ENCODE peak calls at places on chromosomes 13 and 19, in six cellular contexts. C is A549, A is neural progenitor cell, Y is GM23338, L is astrocyte, H is HepG2. W is an unnamed sample.

GRCh38 chr13:33800646-33801186 is 17.2 kb upstream of the RFC3 start:
- DNase-seq in C (no peak), A (no peak), Y (no peak), L (no peak), H (no peak), W (no peak)

GRCh38 chr19:4613258-4613751 is 26.0 kb upstream of the TNFAIP8L1 start:
- DNase-seq in C (no peak), A (no peak), Y (no peak), L (no peak), H (no peak), W (no peak)

GRCh38 chr19:47839913-47840312 is 18.2 kb downstream of the CRX start:
- DNase-seq in C (no peak), A (peak), Y (peak), L (no peak), H (no peak), W (peak)

GRCh38 chr13:30256713-30257432 is 50.5 kb downstream of the KATNAL1 start:
- DNase-seq in C (peak), A (no peak), Y (peak), L (no peak), H (no peak), W (peak)

GRCh38 chr13:74171621-74172020 is 37.4 kb upstream of the KLF12 start:
- DNase-seq in C (no peak), A (no peak), Y (no peak), L (no peak), H (no peak), W (no peak)

GRCh38 chr19:44777715-44778347 is at the start of gene CBLC:
- DNase-seq in C (peak), A (peak), Y (peak), L (no peak), H (peak), W (peak)

GRCh38 chr13:48731957-48732569 is 78.3 kb downstream of the CYSLTR2 start:
- DNase-seq in C (peak), A (peak), Y (peak), L (no peak), H (peak), W (peak)

GRCh38 chr19:57709616-57710015 is 612 bp upstream of the ZNF154 start:
- DNase-seq in C (no peak), A (peak), Y (peak), L (no peak), H (no peak), W (no peak)

GRCh38 chr13:46126552-46127171 is 21.8 kb upstream of the CPB2 start:
- DNase-seq in C (peak), A (peak), Y (peak), L (peak), H (peak), W (peak)

GRCh38 chr13:111344471-111345191 is 24.2 kb downstream of the TEX29 start:
- DNase-seq in C (peak), A (peak), Y (peak), L (peak), H (peak), W (peak)

GRCh38 chr19:47240561-47240960 is 9.6 kb upstream of the BBC3 start:
- DNase-seq in C (no peak), A (no peak), Y (no peak), L (no peak), H (no peak), W (no peak)

GRCh38 chr13:41402695-41403511 is 54.4 kb upstream of the RGCC start:
- DNase-seq in C (peak), A (no peak), Y (peak), L (no peak), H (peak), W (no peak)

GRCh38 chr19:3983936-3984583 is 1.2 kb downstream of the EEF2 start:
- DNase-seq in C (peak), A (no peak), Y (no peak), L (no peak), H (no peak), W (peak)

GRCh38 chr13:75787249-75787940 is 151.3 kb downstream of the LMO7 start:
- DNase-seq in C (peak), A (no peak), Y (no peak), L (peak), H (no peak), W (peak)
- H3K4me2 ChIP-seq in C (peak), A (no peak), Y (no peak), L (peak), H (no peak), W (peak)

GRCh38 chr19:39709026-39709872 is 5.0 kb downstream of the LGALS14 start:
- DNase-seq in C (no peak), A (no peak), Y (no peak), L (no peak), H (no peak), W (no peak)

GRCh38 chr19:39708594-39708993 is 4.3 kb downstream of the LGALS14 start:
- DNase-seq in C (no peak), A (no peak), Y (no peak), L (no peak), H (no peak), W (no peak)

GRCh38 chr19:39705578-39706188 is 1.4 kb downstream of the LGALS14 start:
- DNase-seq in C (no peak), A (no peak), Y (no peak), L (no peak), H (no peak), W (no peak)

GRCh38 chr19:39701291-39701690 is 3.0 kb upstream of the LGALS14 start:
- DNase-seq in C (no peak), A (no peak), Y (no peak), L (no peak), H (no peak), W (no peak)

DNA sequence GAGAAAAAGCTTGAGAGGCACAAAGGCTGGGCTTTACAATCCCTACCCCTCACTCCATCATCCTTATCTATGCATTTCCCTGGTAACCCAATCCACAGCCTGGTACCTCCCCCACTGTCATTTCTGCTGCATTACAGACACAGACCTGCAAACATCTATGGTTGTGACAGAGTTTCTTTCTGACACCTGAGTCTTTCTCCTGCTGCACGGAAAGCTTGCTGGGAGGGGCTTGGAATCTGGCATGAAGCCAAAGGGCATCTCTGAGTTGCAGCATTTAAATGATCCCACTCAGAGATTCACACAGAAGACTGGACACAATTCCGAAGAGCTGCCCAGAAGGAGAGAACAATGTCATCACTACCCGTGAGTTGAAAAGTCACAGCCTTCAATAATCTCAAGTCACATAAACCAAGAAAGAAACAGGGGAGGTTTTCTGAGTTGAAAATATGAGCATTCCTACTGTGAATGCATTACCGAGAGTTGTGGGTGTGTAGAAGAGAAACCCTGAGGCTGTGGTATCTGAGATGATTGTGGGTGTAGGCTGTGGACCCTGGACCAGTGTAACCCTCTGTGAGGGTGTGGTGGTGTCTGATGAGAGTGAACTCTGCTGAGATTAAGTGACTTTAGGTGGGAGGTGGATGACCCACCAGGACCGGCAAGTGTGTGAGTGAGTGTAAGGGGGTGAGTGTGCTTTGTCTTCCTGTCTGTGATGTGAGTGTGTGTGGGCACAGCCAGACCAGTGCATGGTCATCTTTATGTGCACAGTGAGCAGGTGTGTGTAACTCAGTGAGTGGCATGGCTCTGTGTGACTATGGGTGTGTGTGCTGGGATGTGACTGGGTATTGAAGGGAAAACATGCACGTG is at the start of gene LGALS14:
- DNase-seq in C (no peak), A (no peak), Y (no peak), L (no peak), H (no peak), W (no peak)
- H3K4me3 ChIP-seq in C (no peak), A (no peak), Y (no peak), L (no peak), H (no peak), W (no peak)

GRCh38 chr19:10601999-10602329 is 14.9 kb upstream of the AP1M2 start:
- DNase-seq in C (no peak), A (no peak), Y (no peak), L (peak), H (no peak), W (no peak)

GRCh38 chr19:10603873-10604459 is 16.9 kb upstream of the AP1M2 start:
- DNase-seq in C (no peak), A (peak), Y (no peak), L (no peak), H (no peak), W (no peak)

GRCh38 chr19:10602330-10603083 is 15.4 kb upstream of the AP1M2 start:
- DNase-seq in C (peak), A (peak), Y (peak), L (no peak), H (peak), W (peak)

GRCh38 chr19:10603084-10603872 is 16.2 kb upstream of the AP1M2 start:
- DNase-seq in C (no peak), A (peak), Y (peak), L (no peak), H (no peak), W (no peak)

DNA sequence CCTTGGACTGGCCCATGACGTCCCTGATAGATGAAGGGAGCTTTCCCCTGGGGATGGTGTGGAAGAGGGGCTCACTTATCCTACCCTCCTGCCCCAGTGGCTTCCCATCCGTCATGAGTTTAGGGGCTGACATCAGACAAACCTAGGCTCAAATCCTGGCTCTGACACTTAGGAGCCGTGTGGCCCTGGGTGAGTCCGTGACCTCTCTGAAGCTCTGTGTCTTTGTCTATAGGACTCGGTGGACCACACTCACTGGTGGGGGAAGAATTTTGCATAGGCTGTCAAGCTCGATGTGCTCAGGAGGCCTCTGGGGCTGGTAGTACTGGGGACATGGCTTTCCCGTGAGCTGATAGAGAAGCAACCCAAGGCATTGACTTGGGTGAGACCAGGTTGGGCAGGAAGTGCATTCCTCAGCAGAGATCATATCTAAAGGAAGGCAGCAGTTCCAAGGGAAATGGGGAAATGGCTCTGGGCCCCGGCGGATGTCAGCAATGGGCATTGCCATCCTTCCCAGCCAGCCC is 17.4 kb upstream of the AP1M2 start:
- DNase-seq in C (no peak), A (no peak), Y (no peak), L (no peak), H (no peak), W (no peak)
- H3K27ac ChIP-seq in C (no peak), A (no peak), Y (peak), L (no peak), H (no peak), W (no peak)

DNA sequence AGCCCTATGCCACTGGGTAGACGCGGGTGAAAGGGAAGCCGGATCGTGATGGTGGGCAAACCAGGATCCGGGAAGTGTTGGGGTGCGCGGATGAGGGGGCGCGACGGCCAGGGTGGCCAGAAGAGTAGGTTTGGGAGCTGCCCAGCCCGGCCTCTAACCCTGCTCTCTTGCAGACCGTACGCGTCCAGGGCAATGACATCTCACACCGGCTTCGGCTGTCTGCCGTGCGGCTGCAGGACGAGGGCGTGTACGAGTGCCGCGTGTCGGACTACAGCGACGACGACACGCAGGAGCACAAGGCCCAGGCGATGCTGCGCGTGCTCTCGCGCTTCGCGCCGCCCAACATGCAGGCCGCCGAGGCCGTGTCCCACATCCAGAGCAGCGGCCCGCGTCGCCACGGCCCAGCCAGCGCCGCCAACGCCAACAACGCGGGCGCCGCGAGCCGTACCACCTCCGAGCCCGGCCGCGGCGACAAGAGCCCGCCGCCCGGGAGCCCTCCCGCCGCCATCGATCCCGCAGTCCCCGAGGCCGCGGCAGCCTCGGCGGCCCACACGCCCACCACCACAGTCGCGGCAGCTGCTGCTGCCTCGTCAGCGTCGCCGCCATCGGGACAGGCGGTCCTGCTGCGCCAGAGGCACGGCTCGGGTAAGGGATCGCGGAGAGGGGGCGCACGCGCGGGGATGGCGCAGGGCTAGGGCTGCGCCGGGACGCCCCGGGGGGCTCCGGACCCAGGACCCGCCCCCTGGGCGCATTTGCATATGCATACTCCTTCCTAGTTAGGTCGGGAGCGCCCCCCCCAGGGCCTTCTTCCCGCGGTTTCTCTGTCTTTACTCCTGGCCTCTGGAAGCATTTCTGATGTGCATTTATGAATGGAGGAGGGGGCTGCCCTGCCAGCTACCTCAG is 4.1 kb downstream of the VSTM2B start:
- DNase-seq in C (no peak), A (peak), Y (peak), L (no peak), H (no peak), W (peak)
- H3K4me2 ChIP-seq in C (no peak), A (peak), Y (peak), L (no peak), H (no peak), W (no peak)

GRCh38 chr19:18401580-18402112 is 4.2 kb upstream of the LRRC25 start:
- DNase-seq in C (peak), A (peak), Y (peak), L (peak), H (peak), W (peak)

GRCh38 chr19:18393836-18394235 is 3.6 kb downstream of the LRRC25 start:
- DNase-seq in C (no peak), A (no peak), Y (no peak), L (no peak), H (no peak), W (no peak)

GRCh38 chr19:18399008-18399407 is 1.6 kb upstream of the LRRC25 start:
- DNase-seq in C (peak), A (no peak), Y (no peak), L (peak), H (no peak), W (peak)

GRCh38 chr19:18396471-18397241 is 766 bp downstream of the LRRC25 start:
- DNase-seq in C (no peak), A (no peak), Y (no peak), L (no peak), H (no peak), W (no peak)

DNA sequence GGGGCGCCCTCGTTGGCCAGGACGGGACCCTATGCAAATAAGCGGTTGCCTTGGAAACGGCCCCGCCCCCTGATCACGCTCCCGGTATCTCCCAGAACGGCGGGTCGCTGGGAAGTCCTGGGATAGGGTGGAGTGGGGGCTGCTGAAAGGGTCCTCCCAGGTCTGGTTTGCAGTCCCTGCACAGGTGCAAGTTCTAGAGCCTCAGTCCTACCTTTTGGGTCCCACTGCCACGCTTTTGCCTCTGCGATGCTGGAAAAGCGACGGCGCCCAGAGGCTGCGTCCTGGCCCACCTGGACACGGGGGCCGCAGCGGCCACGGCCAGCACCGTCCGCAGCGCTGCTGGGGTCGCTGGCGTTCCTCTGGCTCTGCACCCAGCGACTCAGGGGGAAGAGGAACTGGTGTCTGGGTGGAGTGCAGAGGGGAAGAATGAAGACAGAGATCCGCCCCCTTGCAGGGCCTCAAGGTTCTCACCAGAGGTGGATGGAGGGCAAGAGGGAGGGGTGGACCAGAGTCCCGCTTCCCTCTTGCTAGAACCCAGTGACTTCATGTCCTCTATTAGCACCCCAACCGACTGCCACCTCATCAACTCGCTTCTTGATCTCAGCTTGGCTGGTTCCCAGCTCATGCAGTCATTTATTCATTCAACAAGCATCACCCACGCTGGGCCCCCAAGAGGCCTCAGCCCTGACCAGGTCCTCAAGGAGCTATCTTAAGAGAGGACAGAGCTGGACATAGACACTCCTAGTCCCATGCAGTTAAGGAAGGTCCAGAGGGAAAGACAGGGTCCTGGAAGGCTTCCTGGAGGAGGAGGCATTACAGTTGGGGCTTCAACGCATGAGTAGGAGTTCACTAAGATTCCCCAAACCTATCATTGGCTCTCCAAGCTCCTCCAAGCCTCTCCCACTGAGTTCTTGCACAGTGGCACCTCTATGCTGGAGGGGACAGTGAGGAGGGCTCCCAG is at the start of gene LRRC25:
- DNase-seq in C (no peak), A (peak), Y (peak), L (no peak), H (no peak), W (no peak)
- H3K4me3 ChIP-seq in C (no peak), A (peak), Y (peak), L (no peak), H (peak), W (no peak)

GRCh38 chr19:10256551-10256950 is 4.5 kb downstream of the MRPL4 start:
- DNase-seq in C (no peak), A (no peak), Y (no peak), L (no peak), H (no peak), W (no peak)
- H3K27ac ChIP-seq in C (no peak), A (no peak), Y (no peak), L (no peak), H (no peak), W (no peak)

GRCh38 chr13:23956106-23956505 is 58.8 kb upstream of the C1QTNF9B start:
- DNase-seq in C (peak), A (no peak), Y (no peak), L (peak), H (no peak), W (peak)
- H3K4me2 ChIP-seq in C (no peak), A (no peak), Y (no peak), L (peak), H (no peak), W (peak)

DNA sequence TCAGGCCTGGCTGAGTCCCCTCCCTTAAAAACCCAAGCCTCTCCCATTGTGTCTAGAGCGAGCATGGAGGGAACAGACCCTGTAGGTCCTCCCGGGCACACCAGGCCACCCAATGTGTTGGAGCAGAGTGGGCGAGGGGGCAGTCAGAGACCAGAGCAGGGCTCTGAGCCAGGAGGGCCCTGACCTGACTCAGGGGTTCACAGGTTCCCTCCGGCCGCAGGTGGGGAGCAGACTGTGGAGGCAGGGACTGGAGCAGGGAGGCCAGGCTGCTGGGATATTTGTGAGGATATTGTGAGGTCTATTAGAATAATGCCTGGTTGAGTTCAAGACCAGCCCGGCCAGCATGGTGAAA is 1.6 kb upstream of the TYROBP start:
- DNase-seq in C (no peak), A (no peak), Y (no peak), L (no peak), H (no peak), W (no peak)
- H3K4me3 ChIP-seq in C (no peak), A (no peak), Y (no peak), L (no peak), H (no peak), W (no peak)